ENCODE peak calls at places on chromosomes 7 and 10, in five cellular contexts. U, Z, M, Y and C are unnamed samples.

GRCh38 chr10:88820990-88821389 is 18.5 kb downstream of the LIPM start:
- DNase-seq in M (peak), Y (no peak), Z (no peak), U (peak), C (peak)

GRCh38 chr10:69846252-69847000 is 44.7 kb downstream of the COL13A1 start:
- DNase-seq in Y (peak), Z (peak), M (no peak), U (peak), C (no peak)

GRCh38 chr7:64867863-64868440 is 35.1 kb upstream of the ZNF273 start:
- DNase-seq in U (no peak), M (no peak), Y (no peak), Z (no peak), C (no peak)

GRCh38 chr10:77350711-77351119 is 286.9 kb downstream of the KCNMA1 start:
- DNase-seq in M (peak), Z (peak), U (peak), Y (peak), C (peak)

GRCh38 chr10:70925377-70926214 is 37.2 kb upstream of the PCBD1 start:
- DNase-seq in M (peak), Z (peak), U (no peak), Y (peak), C (no peak)

GRCh38 chr7:96686305-96686704 is 23.3 kb downstream of the SEM1 start:
- DNase-seq in Z (no peak), M (peak), U (no peak), Y (no peak), C (no peak)

GRCh38 chr7:75896803-75897327 is 18.0 kb downstream of the RHBDD2 start:
- DNase-seq in M (no peak), U (no peak), Z (no peak), Y (no peak), C (no peak)

GRCh38 chr10:97608991-97609561 is 19.6 kb downstream of the C10orf62 start:
- DNase-seq in M (no peak), Y (peak), Z (no peak), U (no peak), C (no peak)

GRCh38 chr10:31947144-31947926 is 18.7 kb upstream of the ARHGAP12 start:
- DNase-seq in U (peak), Y (no peak), Z (peak), M (peak), C (peak)

GRCh38 chr10:84352251-84352842 is 24.0 kb downstream of the CCSER2 start:
- DNase-seq in Z (peak), U (peak), M (peak), Y (no peak), C (peak)

GRCh38 chr10:116669832-116670644 is 49.3 kb downstream of the PNLIPRP2 start:
- DNase-seq in Y (no peak), U (no peak), M (peak), Z (peak), C (no peak)

GRCh38 chr7:43295429-43295828 is 183.0 kb downstream of the HECW1 start:
- DNase-seq in U (no peak), Z (no peak), M (no peak), Y (no peak), C (no peak)

GRCh38 chr7:151856098-151856497 is 20.8 kb downstream of the PRKAG2 start:
- DNase-seq in U (no peak), Z (no peak), Y (peak), M (no peak), C (no peak)
- TF ChIP-seq CTCF in U (no peak), Z (peak), Y (no peak), M (no peak), C (peak)

GRCh38 chr7:104548861-104549260 is 220.5 kb downstream of the LHFPL3 start:
- DNase-seq in U (no peak), M (no peak), Z (no peak), Y (no peak), C (no peak)
- TF ChIP-seq CTCF in U (no peak), M (no peak), Z (peak), Y (no peak), C (no peak)

GRCh38 chr7:18356195-18356645 is 139.3 kb upstream of the HDAC9 start:
- DNase-seq in Y (no peak), Z (peak), M (peak), U (peak), C (peak)

GRCh38 chr7:18357691-18358090 is 137.9 kb upstream of the HDAC9 start:
- DNase-seq in U (peak), Y (no peak), Z (no peak), M (peak), C (peak)

GRCh38 chr7:18364403-18364795 is 131.2 kb upstream of the HDAC9 start:
- DNase-seq in Z (no peak), M (no peak), Y (no peak), U (no peak), C (no peak)

GRCh38 chr7:18363751-18364402 is 131.7 kb upstream of the HDAC9 start:
- DNase-seq in Z (no peak), Y (no peak), U (no peak), M (no peak), C (no peak)

DNA sequence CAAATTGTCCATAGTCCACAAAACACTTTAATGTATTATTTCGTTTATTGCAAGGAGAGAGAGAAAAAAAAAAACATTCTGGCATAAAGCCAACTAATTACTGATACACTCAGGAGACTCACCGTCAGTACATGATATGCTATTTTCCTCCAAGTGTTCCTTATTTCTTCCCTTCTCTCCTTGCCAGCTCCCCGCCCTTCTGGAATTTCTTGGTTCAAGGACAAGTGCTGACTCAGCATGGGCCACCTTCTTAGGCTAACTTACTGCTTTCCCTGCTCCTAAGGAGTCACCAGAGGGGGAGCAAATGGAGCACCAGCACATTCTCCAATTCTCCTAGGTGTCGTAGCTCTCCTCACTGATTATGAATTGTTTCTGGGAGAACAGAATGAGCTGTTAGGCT is 133.8 kb upstream of the HDAC9 start:
- DNase-seq in Y (no peak), U (no peak), M (peak), Z (no peak), C (no peak)
- TF ChIP-seq CTCF in Y (no peak), U (no peak), M (no peak), Z (no peak), C (no peak)

DNA sequence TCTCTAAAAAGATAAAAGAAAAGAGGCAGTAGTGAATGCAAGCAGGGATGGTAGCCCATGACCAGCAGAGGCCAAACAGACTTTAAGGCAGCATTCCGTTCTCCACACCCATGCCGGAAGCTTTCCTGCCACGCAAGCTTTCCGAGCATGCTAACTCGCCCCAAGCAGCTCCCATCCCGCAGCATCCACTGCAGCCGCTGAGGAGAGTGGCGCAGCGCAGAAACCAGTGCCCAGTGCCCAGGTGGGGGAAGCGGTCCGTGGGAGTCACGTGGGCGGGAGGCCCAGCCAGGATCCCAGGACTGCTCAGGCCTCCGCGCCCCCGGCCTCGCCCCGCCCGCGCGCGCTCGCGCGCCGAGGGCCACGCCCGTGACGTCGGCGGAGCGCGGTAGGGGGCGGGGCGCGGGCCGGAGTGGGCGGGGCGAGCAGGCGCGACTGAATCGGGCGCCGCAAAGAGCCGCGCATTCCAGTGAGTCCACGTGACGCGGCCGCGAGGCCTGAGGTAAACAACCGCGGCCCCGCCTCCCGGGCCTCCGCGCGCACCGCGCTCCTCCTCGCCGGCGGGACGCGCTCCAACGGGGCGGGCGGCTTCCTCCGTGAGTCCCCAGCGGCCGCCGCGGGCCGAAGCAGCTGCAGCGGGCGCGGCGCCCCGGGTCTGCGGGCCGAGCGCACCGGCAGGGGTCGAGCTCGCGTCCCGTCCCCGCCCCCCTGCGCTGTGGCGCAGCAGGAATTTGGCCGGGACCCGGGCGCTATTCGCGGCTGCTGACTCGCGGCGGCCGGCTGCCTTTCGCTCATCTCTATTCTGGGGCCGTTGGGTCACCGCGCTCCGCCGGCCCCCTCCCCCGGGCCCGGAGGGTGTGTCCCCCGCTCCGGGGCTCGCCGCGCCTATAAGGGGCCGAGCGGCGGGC is at the start of gene OTUD1:
- DNase-seq in U (peak), Z (peak), Y (peak), M (peak), C (peak)
- TF ChIP-seq CTCF in U (peak), Z (no peak), Y (peak), M (no peak), C (no peak)

DNA sequence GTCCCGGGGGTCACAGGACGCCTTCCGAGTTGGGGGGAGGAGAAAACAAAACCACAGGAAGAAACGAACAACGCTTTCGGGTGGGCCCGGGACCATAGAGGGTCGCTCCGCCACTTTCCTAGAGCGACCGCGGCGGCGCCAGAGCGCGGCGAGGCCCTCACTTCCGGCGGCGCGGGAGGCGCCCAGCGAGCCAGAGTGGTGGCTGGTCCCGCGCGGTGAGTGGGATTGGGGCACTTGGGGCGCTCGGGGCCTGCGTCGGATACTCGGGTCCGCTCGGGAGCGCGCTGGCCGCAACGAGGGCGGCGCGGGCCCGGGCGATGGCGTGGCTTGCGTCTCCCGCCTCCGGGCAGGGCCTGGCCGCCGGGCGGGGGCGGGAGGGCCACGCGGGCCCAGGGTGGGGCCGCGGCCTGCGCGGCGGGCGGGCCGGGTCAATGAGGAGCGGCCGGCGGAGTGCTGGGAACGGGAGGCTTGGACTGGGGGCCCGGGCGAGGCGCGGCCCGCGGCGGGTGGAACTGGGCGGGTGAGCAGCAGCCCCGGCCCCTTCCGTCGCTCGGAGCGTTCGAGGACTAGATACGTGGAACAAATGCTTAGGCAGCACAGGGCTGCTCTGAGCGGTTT is at the start of gene ZNF22:
- DNase-seq in U (peak), Y (peak), M (peak), Z (peak), C (peak)
- TF ChIP-seq CTCF in U (peak), Y (no peak), M (peak), Z (no peak), C (no peak)

DNA sequence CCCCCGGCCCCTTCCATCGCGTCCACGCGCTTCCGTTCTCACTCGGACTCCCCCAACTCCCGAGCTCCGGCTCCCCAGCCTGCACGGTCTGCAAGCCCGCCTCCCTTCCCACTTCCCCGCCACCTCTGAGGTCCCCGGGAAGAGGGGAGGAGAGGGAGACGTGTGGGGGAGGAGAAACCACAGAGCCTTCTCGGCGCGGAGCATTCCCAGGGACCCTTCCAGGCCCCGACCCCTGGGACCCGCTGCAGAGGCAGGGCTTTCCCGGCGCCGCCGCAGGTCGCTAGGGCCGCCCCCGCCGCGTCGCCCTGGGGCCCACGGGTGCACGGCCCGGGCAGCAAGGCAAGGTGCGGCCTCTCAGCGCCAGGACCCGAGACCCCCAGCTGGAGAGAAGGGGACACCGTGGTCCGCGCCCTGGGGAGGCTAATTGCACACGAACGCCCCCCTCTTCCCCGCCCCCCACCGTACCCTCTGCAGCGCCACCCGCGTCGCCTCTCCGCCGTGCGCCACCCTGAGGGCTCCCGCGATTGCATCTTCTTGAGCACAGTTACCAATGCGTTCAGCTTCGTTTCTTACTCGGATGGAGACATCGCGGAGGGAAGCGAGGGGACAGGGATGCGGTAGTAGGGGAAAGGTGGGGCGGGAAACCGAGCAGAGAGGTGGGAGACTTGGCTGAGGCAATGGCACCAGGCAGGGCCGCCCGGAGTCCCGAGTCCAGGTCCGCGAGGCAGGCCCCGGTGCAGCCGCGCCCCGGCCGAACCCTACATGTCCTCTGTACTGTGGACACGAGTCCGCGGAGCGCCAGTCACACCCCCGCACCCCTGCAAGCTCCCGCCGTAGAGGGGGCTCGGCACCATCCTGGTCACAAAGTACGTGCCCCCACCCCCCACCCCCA is 29.0 kb downstream of the SKIDA1 start:
- DNase-seq in Y (peak), M (peak), Z (peak), U (peak), C (peak)
- TF ChIP-seq CTCF in Y (peak), M (peak), Z (peak), U (peak), C (peak)

GRCh38 chr10:112362833-112363232 is 11.1 kb upstream of the ACSL5 start:
- DNase-seq in M (peak), Y (peak), Z (no peak), U (no peak), C (peak)

GRCh38 chr10:112363696-112364688 is 9.9 kb upstream of the ACSL5 start:
- DNase-seq in Y (no peak), Z (no peak), U (no peak), M (no peak), C (no peak)

GRCh38 chr10:112360308-112361270 is 13.3 kb upstream of the ACSL5 start:
- DNase-seq in U (peak), M (peak), Y (no peak), Z (no peak), C (peak)

GRCh38 chr10:112359606-112360307 is 14.2 kb upstream of the ACSL5 start:
- DNase-seq in U (no peak), Y (no peak), M (no peak), Z (no peak), C (no peak)

DNA sequence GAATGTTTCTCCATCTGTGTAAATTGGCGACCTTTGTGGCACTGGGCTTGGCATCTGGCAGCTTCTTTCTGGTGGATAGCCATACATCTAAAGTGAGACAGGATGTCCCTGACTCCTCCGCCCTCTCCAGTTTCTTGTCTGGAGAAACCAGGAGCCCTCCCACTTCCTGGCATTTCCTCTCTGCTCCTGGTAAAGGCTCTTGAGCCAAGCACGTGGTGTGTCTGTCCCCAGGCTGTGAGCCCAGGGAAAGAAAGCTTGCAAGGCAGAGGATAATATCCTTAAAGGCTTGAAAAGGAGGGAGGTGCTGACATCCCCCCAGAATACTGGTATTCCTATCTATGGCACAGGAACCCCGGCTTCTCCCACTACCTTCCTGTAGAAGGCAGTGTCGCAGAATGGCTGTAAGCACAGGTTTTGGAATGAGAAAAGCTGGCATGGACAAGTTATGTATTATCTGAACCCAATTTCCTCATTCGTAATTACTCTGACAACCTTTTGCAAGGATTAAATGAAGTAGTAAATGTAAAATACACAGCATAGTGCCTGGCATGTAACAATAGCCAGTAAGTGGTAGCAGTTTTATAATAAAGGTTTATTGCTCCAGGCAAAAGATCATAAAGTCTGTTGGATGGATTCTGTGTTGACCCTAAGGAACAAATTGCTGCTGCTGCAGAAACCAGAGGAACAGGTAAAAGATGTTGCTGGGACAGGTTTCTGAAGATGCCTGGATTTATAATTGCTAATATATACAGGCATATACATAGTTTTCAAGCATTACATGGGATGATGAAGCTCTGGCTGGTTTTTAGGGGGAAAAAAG is 11.8 kb upstream of the ACSL5 start:
- DNase-seq in Z (no peak), U (peak), Y (no peak), M (peak), C (peak)
- TF ChIP-seq CTCF in Z (no peak), U (no peak), Y (peak), M (peak), C (peak)

GRCh38 chr10:21532694-21533576 is 1.1 kb upstream of the MLLT10 start:
- DNase-seq in M (no peak), Z (no peak), Y (no peak), U (no peak), C (no peak)

GRCh38 chr10:21531164-21531563 is 2.9 kb upstream of the MLLT10 start:
- DNase-seq in U (peak), Z (no peak), Y (no peak), M (peak), C (no peak)

GRCh38 chr10:21535494-21535818 is 1.4 kb downstream of the MLLT10 start:
- DNase-seq in U (no peak), Y (no peak), Z (no peak), M (no peak), C (no peak)

GRCh38 chr10:21534611-21535493 is 820 bp downstream of the MLLT10 start:
- DNase-seq in Y (peak), Z (peak), M (peak), U (peak), C (peak)

DNA sequence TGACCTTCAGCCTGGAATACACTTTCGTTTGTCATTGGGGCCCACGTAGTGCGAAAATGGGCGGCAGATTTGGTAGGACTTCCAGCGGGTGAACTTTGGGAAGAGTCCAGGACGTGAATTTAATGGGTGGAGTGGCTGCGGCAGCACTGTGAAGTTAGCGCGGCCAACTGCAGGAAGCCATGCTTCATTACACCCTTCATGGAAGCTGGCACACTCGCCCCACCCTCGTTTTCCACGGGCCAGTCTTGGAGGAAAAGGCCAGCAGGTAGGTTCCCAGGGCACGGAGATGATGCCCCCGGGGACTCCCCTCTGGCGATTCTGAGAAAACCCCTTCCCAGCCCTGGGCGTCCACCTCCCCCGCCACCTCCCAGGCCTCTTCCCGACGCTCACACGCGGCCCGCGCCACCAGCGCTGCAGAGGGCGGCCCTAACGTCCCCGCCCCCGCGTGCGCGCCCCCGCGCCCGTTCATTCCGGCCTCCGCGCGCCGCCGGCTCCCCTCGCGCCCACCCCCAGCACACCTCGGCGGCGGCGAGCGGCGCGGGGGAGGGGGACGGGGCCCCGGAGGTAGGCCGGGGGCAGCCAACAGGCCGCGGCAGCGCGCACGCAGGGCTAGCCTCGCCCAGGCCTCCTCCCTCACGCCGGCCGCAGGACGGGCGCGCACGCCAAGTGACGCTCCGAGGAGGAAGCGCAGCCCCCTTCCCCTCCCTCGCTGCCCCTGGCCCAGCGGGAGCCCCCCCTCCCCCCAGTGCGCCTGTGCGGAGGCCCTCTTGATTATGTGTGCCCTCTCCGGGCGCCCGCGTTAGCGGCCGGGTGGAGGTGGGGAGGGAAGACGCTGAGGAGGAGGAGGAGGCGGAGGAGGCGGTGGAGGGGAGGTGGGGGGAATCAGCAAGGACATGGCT is at the start of gene MLLT10:
- DNase-seq in Z (peak), U (peak), M (peak), Y (peak), C (peak)
- TF ChIP-seq CTCF in Z (peak), U (peak), M (peak), Y (peak), C (peak)